ENCODE peak calls at places on chromosomes 6 and 20, in seven cellular contexts. G is K562, B is lower leg skin, Z is stomach, O is Peyer's patch, Y is transverse colon, K is A549. A is an unnamed sample.

GRCh38 chr20:47963022-47963421 is 177.7 kb upstream of the SULF2 start:
- DNase-seq in K (no peak), Z (no peak), Y (no peak), B (no peak), G (no peak), O (no peak), A (no peak)

GRCh38 chr6:125906158-125906998 is 50.2 kb upstream of the HINT3 start:
- DNase-seq in B (no peak), G (peak), O (peak), Y (peak), Z (peak), K (peak), A (peak)

GRCh38 chr6:73382462-73383113 is 12.0 kb upstream of the DDX43 start:
- DNase-seq in K (no peak), G (no peak), Y (no peak), O (no peak), Z (no peak), B (no peak), A (no peak)

GRCh38 chr20:53568351-53568750 is 25.3 kb downstream of the ZNF217 start:
- DNase-seq in G (no peak), O (peak), B (no peak), Z (peak), K (no peak), Y (no peak), A (no peak)

GRCh38 chr20:44803383-44803941 is 6.9 kb downstream of the RIMS4 start:
- DNase-seq in Z (no peak), O (no peak), G (no peak), K (no peak), B (no peak), Y (no peak), A (no peak)

GRCh38 chr6:63372951-63373533 is 53.3 kb upstream of the LGSN start:
- DNase-seq in K (no peak), O (no peak), Y (no peak), Z (no peak), B (no peak), G (no peak), A (no peak)

GRCh38 chr20:5835234-5835845 is 85.1 kb downstream of the SHLD1 start:
- DNase-seq in O (no peak), B (no peak), G (no peak), K (peak), Y (no peak), Z (no peak), A (no peak)

GRCh38 chr6:169863149-169863525 is 111.7 kb downstream of the ERMARD start:
- DNase-seq in K (no peak), G (no peak), O (no peak), Z (peak), B (no peak), Y (no peak), A (no peak)

GRCh38 chr20:14189794-14190402 is 147.5 kb downstream of the FLRT3 start:
- DNase-seq in Z (no peak), O (no peak), B (no peak), G (no peak), K (peak), Y (no peak), A (peak)

GRCh38 chr20:48787861-48788375 is 39.9 kb downstream of the PREX1 start:
- DNase-seq in G (no peak), K (peak), B (peak), O (no peak), Z (no peak), Y (no peak), A (peak)

GRCh38 chr6:144657691-144658090 is 372.6 kb downstream of the UTRN start:
- DNase-seq in O (no peak), B (no peak), Y (no peak), Z (no peak), G (no peak), K (no peak), A (no peak)

GRCh38 chr6:15036690-15037245 is 209.1 kb upstream of the JARID2 start:
- DNase-seq in Y (peak), Z (peak), B (peak), K (no peak), O (peak), G (peak), A (peak)

GRCh38 chr6:130675072-130675471 is 152.1 kb upstream of the SMLR1 start:
- DNase-seq in O (no peak), K (no peak), Y (no peak), G (no peak), Z (peak), B (no peak), A (peak)

GRCh38 chr20:46122071-46122470 is 4.0 kb downstream of the CD40 start:
- DNase-seq in K (no peak), G (no peak), Z (peak), B (no peak), Y (no peak), O (no peak), A (no peak)

DNA sequence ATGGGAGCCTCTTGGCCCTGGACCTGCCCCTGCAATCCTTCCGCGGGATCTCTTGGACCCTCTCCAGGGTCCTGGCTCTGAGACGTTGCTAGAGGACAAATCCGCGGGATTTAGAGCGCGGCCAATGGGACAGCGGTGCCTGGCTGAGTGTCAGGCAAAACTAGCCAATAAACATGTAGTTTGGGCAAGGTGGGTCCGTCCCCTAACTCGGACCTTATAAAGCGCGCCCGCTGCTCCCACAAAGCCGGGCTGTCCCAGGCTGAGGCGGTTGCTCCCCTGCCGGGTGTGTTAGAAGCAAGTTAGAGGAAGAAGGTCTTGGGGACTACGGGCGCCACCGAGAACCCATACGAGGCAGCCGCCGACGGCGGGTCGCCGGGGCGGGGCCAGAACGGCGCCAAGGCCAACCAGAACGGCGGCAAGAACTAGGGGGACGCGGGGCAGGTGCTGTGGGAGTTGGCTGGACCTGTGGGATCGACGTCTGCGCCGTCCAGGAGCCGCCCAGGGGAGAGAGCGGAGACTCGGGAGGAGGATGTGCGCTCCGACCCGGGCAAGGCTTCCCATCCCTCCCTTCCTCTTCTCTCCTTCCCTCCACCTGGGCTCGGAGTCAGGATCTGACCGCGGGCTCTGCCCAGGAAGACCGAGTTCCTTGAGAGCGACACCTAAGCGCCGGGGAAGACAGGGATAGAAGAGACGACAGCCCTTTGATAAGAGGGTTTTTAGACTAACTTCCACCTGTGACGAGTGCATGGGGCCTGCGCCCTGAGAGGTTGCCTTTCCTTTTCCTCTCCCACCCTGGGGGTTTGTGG is 6.5 kb upstream of the TMEM14A start:
- DNase-seq in G (peak), Z (peak), K (peak), Y (peak), O (peak), B (peak), A (peak)
- TF ChIP-seq POLR2A in G (peak), Z (peak), K (peak), Y (peak), O (peak), B (no peak), A (peak)

GRCh38 chr20:50151034-50151743 is 2.3 kb downstream of the PEDS1 start:
- DNase-seq in Z (peak), Y (peak), B (no peak), O (no peak), K (no peak), G (peak), A (peak)
- TF ChIP-seq POLR2A in Z (no peak), Y (no peak), B (no peak), O (no peak), K (no peak), G (no peak), A (no peak)

GRCh38 chr20:1777476-1777820 is 117.8 kb upstream of the SIRPA start:
- DNase-seq in Z (no peak), B (no peak), Y (no peak), K (no peak), G (no peak), O (no peak), A (no peak)

GRCh38 chr20:1775117-1775516 is 117.5 kb upstream of the SIRPG start:
- DNase-seq in Y (no peak), B (no peak), G (no peak), Z (no peak), K (no peak), O (no peak), A (no peak)

GRCh38 chr20:1779567-1779966 is 115.6 kb upstream of the SIRPA start:
- DNase-seq in Z (no peak), B (no peak), G (no peak), O (no peak), Y (no peak), K (no peak), A (no peak)

GRCh38 chr20:1774479-1774878 is 116.9 kb upstream of the SIRPG start:
- DNase-seq in G (no peak), Y (no peak), Z (no peak), O (no peak), B (no peak), K (no peak), A (no peak)

DNA sequence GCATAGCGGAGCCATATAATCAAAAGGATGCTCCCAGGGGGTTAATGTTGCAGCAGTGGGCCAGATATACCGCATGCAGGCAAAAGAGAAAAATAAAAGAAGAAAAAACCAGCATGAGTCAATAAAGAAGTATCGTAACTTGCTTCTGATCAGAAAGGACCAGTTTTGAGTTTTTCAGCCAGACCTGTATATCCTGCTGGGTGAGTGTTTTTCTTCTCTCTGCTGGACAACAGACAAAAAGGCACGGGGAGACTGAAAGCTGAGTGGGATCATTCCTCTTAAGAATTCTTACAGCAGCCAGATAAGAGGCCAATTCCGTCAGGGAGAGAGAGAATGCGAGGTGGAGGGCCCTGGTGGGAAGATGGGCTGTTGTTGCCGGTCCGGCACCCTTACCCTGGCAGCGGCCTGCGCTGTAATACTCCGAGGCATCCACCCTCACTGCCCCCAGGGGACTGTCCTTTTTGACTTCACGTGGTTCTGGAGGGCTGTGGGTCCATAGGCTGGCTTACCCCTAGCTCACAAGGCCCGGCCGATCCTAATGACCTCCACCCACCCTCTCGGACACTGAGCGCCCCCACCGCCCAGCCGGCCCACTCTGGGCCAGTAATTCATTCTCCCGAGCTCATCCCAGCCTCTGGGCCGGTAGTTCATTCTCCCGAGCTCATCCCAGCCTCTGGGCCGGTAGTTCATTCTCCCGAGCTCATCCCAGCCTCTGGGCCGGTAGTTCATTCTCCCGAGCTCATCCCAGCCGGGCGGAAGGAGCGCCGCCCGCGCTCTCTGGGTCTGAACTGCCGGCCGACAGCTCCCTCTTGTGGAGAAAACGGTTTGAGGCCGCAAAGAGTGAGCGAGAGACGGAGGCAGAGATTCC is 118.4 kb upstream of the SIRPA start:
- DNase-seq in Z (peak), O (peak), B (peak), G (peak), Y (peak), K (peak), A (peak)
- TF ChIP-seq POLR2A in Z (no peak), O (no peak), B (no peak), G (no peak), Y (no peak), K (peak), A (no peak)

GRCh38 chr20:63863798-63864544 is 1.1 kb upstream of the TPD52L2 start:
- DNase-seq in Z (peak), O (peak), Y (peak), G (peak), K (peak), B (peak), A (peak)
- TF ChIP-seq POLR2A in Z (no peak), O (peak), Y (no peak), G (no peak), K (peak), B (no peak), A (no peak)

GRCh38 chr6:109491207-109491938 is 8.4 kb upstream of the ZBTB24 start:
- DNase-seq in G (no peak), Y (no peak), O (no peak), Z (no peak), K (no peak), B (no peak), A (no peak)
- TF ChIP-seq POLR2A in G (no peak), Y (no peak), O (no peak), Z (no peak), K (no peak), B (no peak), A (no peak)

GRCh38 chr6:33949877-33950831 is 146.4 kb upstream of the MLN start:
- DNase-seq in G (no peak), B (no peak), K (no peak), Y (peak), O (peak), Z (no peak), A (no peak)
- TF ChIP-seq POLR2A in G (no peak), B (no peak), K (no peak), Y (no peak), O (no peak), Z (no peak), A (no peak)

GRCh38 chr6:158707826-158708225 is 58.0 kb downstream of the SYTL3 start:
- DNase-seq in O (peak), B (no peak), Z (peak), Y (peak), K (no peak), G (no peak), A (peak)
- TF ChIP-seq POLR2A in O (no peak), B (no peak), Z (no peak), Y (no peak), K (no peak), G (no peak), A (no peak)

DNA sequence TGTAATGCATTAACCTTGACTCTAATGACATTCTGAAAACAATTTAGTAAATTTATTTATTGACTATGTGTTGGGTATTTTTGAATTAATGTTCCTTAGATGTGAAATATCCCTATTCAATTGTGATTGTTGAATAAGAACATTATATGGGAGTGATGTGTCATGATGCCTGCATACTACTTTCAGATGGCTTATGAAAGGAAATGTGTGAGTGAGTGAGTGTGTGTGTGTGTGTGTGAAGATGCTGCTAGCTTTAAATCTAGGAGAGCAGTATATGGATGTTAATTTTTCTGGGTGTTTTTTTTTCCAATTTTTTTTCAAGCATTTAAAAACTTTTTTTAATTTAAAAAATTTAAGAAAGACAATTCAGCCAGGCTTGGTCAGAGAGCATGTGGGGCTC is 32.5 kb upstream of the NT5E start:
- DNase-seq in Z (no peak), Y (no peak), G (no peak), O (no peak), B (no peak), K (no peak), A (no peak)
- TF ChIP-seq POLR2A in Z (no peak), Y (no peak), G (no peak), O (no peak), B (no peak), K (no peak), A (no peak)

DNA sequence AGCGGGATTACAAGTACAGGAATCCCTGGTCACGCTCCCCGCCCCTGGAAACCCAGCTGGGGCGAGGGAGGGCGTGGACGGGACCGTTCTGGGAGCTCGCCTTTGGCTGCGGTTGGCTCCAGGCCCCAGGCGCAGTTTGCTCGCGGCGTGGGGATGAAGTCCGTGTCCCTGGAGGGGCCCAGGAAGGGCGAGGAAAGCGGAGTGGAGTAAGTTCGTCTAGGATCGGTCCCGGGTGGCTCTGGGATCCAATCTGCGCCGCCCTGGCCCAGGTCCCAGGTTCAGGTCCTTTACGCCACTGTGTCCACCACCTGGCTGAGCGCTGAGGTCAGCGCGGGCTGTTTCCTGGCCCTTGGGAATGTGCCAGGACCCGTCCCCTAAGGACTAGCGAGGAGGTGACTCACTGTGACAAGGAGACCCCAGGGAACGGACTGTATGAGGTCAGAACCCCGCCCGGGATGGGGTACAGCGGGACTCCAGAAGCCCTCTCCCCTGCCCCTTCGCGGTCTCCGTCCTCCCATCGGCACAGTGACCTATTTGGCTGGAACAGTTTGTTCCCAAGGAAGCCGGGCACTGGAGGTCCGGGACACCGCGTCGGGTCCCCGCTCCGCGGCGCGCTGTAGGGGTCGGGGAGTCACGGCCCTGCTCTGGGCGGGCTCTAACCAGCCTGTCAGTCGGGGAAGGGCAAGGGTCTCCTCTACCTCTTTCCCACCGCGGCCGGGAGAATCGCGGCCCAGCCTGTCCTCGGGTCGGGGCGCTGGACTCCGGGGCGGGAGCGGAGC is 718 bp downstream of the CDKN1A start:
- DNase-seq in Z (peak), O (peak), G (no peak), Y (peak), B (peak), K (no peak), A (peak)
- TF ChIP-seq POLR2A in Z (no peak), O (peak), G (no peak), Y (no peak), B (no peak), K (no peak), A (no peak)

DNA sequence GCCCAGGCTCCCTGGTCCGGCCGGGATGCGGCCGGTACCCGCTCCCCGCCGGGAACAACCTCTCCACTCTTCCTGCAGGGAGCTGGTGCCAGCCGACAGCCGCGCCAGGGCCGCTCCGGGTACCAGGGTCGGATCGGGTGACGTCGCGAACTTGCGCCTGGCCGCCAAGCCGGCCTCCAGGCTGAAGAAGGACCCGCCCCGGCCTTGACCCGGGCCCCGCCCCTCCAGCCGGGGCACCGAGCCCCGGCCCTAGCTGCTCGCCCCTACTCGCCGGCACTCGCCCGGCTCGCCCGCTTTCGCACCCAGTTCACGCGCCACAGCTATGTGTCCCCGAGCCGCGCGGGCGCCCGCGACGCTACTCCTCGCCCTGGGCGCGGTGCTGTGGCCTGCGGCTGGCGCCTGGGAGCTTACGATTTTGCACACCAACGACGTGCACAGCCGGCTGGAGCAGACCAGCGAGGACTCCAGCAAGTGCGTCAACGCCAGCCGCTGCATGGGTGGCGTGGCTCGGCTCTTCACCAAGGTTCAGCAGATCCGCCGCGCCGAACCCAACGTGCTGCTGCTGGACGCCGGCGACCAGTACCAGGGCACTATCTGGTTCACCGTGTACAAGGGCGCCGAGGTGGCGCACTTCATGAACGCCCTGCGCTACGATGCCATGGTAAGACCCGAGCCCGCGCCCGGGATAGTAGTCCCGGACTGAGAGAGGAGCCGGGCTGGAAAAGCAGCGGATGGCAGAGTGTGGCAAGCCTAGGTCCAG is at the start of gene NT5E:
- DNase-seq in B (peak), O (peak), G (no peak), Z (peak), K (peak), Y (peak), A (peak)
- TF ChIP-seq POLR2A in B (no peak), O (peak), G (no peak), Z (no peak), K (peak), Y (peak), A (no peak)